ENCODE peak calls at places on chromosomes 12 and 14, in seven cellular contexts. A is SW480; W is effector CD4-positive, alpha-beta T cell; Y is activated CD8-positive, alpha-beta memory T cell treated with anti-CD3 and anti-CD28 coated beads for 4 hours; Q is GM04503; P is NCI-H2081 treated with DMSO at 0.1 percent for 48 hours; X is activated naive CD8-positive, alpha-beta T cell treated with anti-CD3 and anti-CD28 coated beads, Interleukin-2, amount 50 U/mL, for 24 hours. L is an unnamed sample.

GRCh38 chr14:24911324-24912095 is 138.4 kb downstream of the STXBP6 start:
- DNase-seq in X (no peak), W (no peak), A (no peak), Q (peak; percentile 11), P (no peak), Y (no peak), L (no peak)

GRCh38 chr14:61433822-61434221 is 112.4 kb downstream of the PRKCH start:
- DNase-seq in Y (no peak), P (no peak), W (no peak), Q (no peak), A (no peak), X (no peak), L (no peak)

GRCh38 chr12:104573-105081 is 38.1 kb downstream of the IQSEC3 start:
- DNase-seq in W (no peak), X (peak; percentile 27), Q (no peak), P (peak; percentile 68), Y (no peak), A (peak; percentile 55), L (no peak)

GRCh38 chr12:1915082-1915968 is 3.1 kb downstream of the CACNA2D4 start:
- DNase-seq in P (no peak), Y (no peak), Q (no peak), X (peak; percentile 24), A (no peak), W (no peak), L (no peak)

GRCh38 chr14:64464695-64465094 is 604 bp upstream of the AKAP5 start:
- DNase-seq in Q (no peak), P (no peak), Y (no peak), A (peak; percentile 15), W (no peak), X (no peak), L (no peak)

GRCh38 chr14:75406102-75406501 is 21.7 kb upstream of the JDP2 start:
- DNase-seq in Q (no peak), P (no peak), Y (no peak), W (no peak), X (no peak), A (no peak), L (no peak)

GRCh38 chr14:47270715-47271114 is 404.7 kb downstream of the MDGA2 start:
- DNase-seq in X (no peak), A (no peak), W (no peak), P (no peak), Y (no peak), Q (no peak), L (no peak)

GRCh38 chr12:113214938-113215400 is 6.3 kb upstream of the TPCN1 start:
- DNase-seq in Q (peak; percentile 98), Y (no peak), P (no peak), W (no peak), A (peak; percentile 92), X (peak; percentile 14), L (peak; percentile 99)

GRCh38 chr12:132319991-132320570 is 9.3 kb downstream of the GALNT9 start:
- DNase-seq in X (no peak), P (no peak), A (no peak), W (no peak), Q (no peak), Y (no peak), L (no peak)

GRCh38 chr14:37384870-37385596 is 187.3 kb downstream of the MIPOL1 start:
- DNase-seq in A (peak; percentile 25), W (no peak), Q (no peak), X (no peak), Y (no peak), P (peak; percentile 64), L (no peak)

GRCh38 chr14:73741386-73741875 is 27.2 kb upstream of the PNMA1 start:
- DNase-seq in Q (no peak), A (peak; percentile 81), P (no peak), Y (no peak), X (peak; percentile 77), W (peak; percentile 67), L (peak; percentile 71)

GRCh38 chr14:104768437-104769323 is 15.7 kb downstream of the SIVA1 start:
- DNase-seq in Y (peak; percentile 86), Q (no peak), P (no peak), X (peak; percentile 93), A (peak; percentile 74), W (peak; percentile 89), L (peak; percentile 71)

GRCh38 chr14:106417224-106418049 is 891.1 kb downstream of the TMEM121 start:
- DNase-seq in W (peak; percentile 71), P (no peak), X (peak; percentile 99), Q (no peak), Y (peak; percentile 34), A (peak; percentile 19), L (peak; percentile 22)

GRCh38 chr14:68278568-68279436 is 459.2 kb downstream of the RAD51B start:
- DNase-seq in X (no peak), Q (no peak), A (peak; percentile 14), P (no peak), Y (no peak), W (no peak), L (peak; percentile 31)

GRCh38 chr12:94684416-94684815 is 34.1 kb upstream of the TMCC3 start:
- DNase-seq in X (no peak), A (no peak), Q (no peak), W (no peak), P (no peak), Y (no peak), L (no peak)

GRCh38 chr14:24259282-24260025 is 3.5 kb downstream of the TGM1 start:
- DNase-seq in Y (no peak), Q (no peak), P (no peak), W (no peak), A (no peak), X (no peak), L (peak; percentile 33)

GRCh38 chr12:90939382-90939781 is 15.6 kb downstream of the CCER1 start:
- DNase-seq in W (no peak), Y (no peak), X (no peak), P (no peak), A (no peak), Q (no peak), L (no peak)

GRCh38 chr12:111103583-111103982 is 183.2 kb upstream of the MYL2 start:
- DNase-seq in Y (no peak), Q (no peak), W (no peak), X (no peak), P (no peak), A (no peak), L (no peak)

GRCh38 chr12:47020211-47020821 is 59.1 kb upstream of the PCED1B start:
- DNase-seq in A (no peak), W (no peak), Q (no peak), P (no peak), X (no peak), Y (no peak), L (no peak)

GRCh38 chr14:75518625-75519024 is 3.6 kb upstream of the BATF start:
- DNase-seq in W (no peak), Y (no peak), Q (no peak), X (peak; percentile 59), A (no peak), P (no peak), L (peak; percentile 13)

GRCh38 chr12:6376079-6376941 is 947 bp upstream of the SCNN1A start:
- DNase-seq in P (no peak), Q (no peak), A (peak; percentile 84), Y (no peak), X (no peak), W (no peak), L (peak; percentile 82)

GRCh38 chr12:10717410-10717809 is 5.7 kb downstream of the YBX3 start:
- DNase-seq in X (no peak), Q (no peak), P (no peak), A (peak; percentile 38), W (no peak), Y (no peak), L (peak; percentile 50)

GRCh38 chr14:92729632-92730358 is 18.6 kb downstream of the LGMN start:
- DNase-seq in Y (no peak), A (peak; percentile 82), Q (no peak), P (no peak), W (no peak), X (peak; percentile 44), L (peak; percentile 80)

GRCh38 chr12:52156310-52156709 is 35.5 kb downstream of the KRT80 start:
- DNase-seq in Q (no peak), P (no peak), W (no peak), X (no peak), A (no peak), Y (no peak), L (no peak)

GRCh38 chr14:64637735-64638473 is 66.3 kb upstream of the PLEKHG3 start:
- DNase-seq in P (no peak), Y (no peak), X (no peak), A (no peak), Q (no peak), W (no peak), L (no peak)

GRCh38 chr14:29810657-29811056 is 117.0 kb downstream of the PRKD1 start:
- DNase-seq in W (no peak), P (peak; percentile 84), Y (no peak), X (no peak), A (no peak), Q (no peak), L (no peak)

GRCh38 chr12:96120359-96121100 is 73.6 kb upstream of the ELK3 start:
- DNase-seq in A (no peak), Y (no peak), X (no peak), Q (no peak), P (no peak), W (no peak), L (no peak)